ENCODE peak calls at places on chromosome 18, in six cellular contexts. B is Kasumi-1; G is naive thymus-derived CD4-positive, alpha-beta T cell; H is mesothelial cell of epicardium; S is NCI-H446; O is NCI-H345. U is an unnamed sample.

GRCh38 chr18:6660334-6660733 is 69.2 kb upstream of the ARHGAP28 start:
- DNase-seq in B (no peak), G (no peak), H (no peak), S (no peak), O (no peak), U (no peak)

GRCh38 chr18:79782566-79783308 is 15.0 kb upstream of the KCNG2 start:
- DNase-seq in B (no peak), G (no peak), H (no peak), S (no peak), O (no peak), U (no peak)

GRCh38 chr18:79493211-79493800 is 97.6 kb downstream of the NFATC1 start:
- DNase-seq in B (no peak), G (no peak), H (no peak), S (no peak), O (no peak), U (no peak)

GRCh38 chr18:37403100-37403781 is 162.4 kb downstream of the CELF4 start:
- DNase-seq in B (no peak), G (no peak), H (no peak), S (peak; percentile 78), O (peak; percentile 84), U (peak; percentile 72)

GRCh38 chr18:43582120-43582519 is 304.8 kb upstream of the SYT4 start:
- DNase-seq in B (no peak), G (no peak), H (no peak), S (no peak), O (no peak), U (no peak)

GRCh38 chr18:34909637-34910364 is 131.4 kb upstream of the MAPRE2 start:
- DNase-seq in B (no peak), G (no peak), H (no peak), S (no peak), O (no peak), U (no peak)

GRCh38 chr18:59514193-59514592 is 155.1 kb upstream of the LMAN1 start:
- DNase-seq in B (no peak), G (no peak), H (no peak), S (no peak), O (no peak), U (no peak)

GRCh38 chr18:63320690-63321265 is 1.2 kb upstream of the BCL2 start:
- DNase-seq in B (peak; percentile 60), G (peak; percentile 38), H (peak; percentile 47), S (no peak), O (peak; percentile 83), U (no peak)

GRCh38 chr18:36187138-36187825 is at the start of gene MOCOS:
- DNase-seq in B (no peak), G (peak; percentile 24), H (peak; percentile 80), S (peak; percentile 25), O (no peak), U (no peak)

GRCh38 chr18:36273347-36273746 is 24.2 kb upstream of the FHOD3 start:
- DNase-seq in B (no peak), G (no peak), H (no peak), S (no peak), O (no peak), U (no peak)

GRCh38 chr18:2978626-2979025 is 34.3 kb downstream of the LPIN2 start:
- DNase-seq in B (no peak), G (no peak), H (no peak), S (no peak), O (no peak), U (no peak)

GRCh38 chr18:26477828-26478466 is 70.4 kb downstream of the KCTD1 start:
- DNase-seq in B (no peak), G (no peak), H (no peak), S (no peak), O (no peak), U (no peak)

GRCh38 chr18:80252136-80252535 is 4.8 kb upstream of the PARD6G start:
- DNase-seq in B (no peak), G (no peak), H (no peak), S (no peak), O (no peak), U (no peak)

GRCh38 chr18:31490387-31490786 is 7.6 kb upstream of the DSG2 start:
- DNase-seq in B (no peak), G (no peak), H (no peak), S (no peak), O (no peak), U (no peak)

U was measured in NCI-H1694.